ENCODE peak calls at places on chromosomes 4 and X, in ten cellular contexts. One of them, this sample, is unnamed.
A peak's percentile ranks its signal among the peaks of the same experiment; 100 is the strongest.

GRCh38 chr4:36351082-36351666 is 69.8 kb downstream of the DTHD1 start:
- DNase-seq in CD8-positive, alpha-beta T cell: peak; percentile 78
- DNase-seq in HCT116: peak; percentile 36
- DNase-seq in tibial artery: no peak
- DNase-seq in MM.1S: peak; percentile 75
- DNase-seq in PC-3: peak; percentile 68
- DNase-seq in psoas muscle: peak; percentile 39
- DNase-seq in H1: peak; percentile 9
- DNase-seq in endothelial cell of umbilical vein: peak; percentile 37
- DNase-seq in mammary epithelial cell: peak; percentile 34
- DNase-seq in this sample: peak; percentile 65

GRCh38 chrX:101595739-101596419 is 21.9 kb downstream of the ARMCX6 start:
- DNase-seq in CD8-positive, alpha-beta T cell: peak; percentile 42
- DNase-seq in HCT116: peak; percentile 58
- DNase-seq in tibial artery: no peak
- DNase-seq in MM.1S: peak; percentile 50
- DNase-seq in PC-3: peak; percentile 70
- DNase-seq in psoas muscle: no peak
- DNase-seq in H1: no peak
- DNase-seq in endothelial cell of umbilical vein: peak; percentile 75
- DNase-seq in mammary epithelial cell: peak; percentile 48
- DNase-seq in this sample: peak; percentile 5

GRCh38 chrX:153924149-153924861 is 1.8 kb downstream of the ARHGAP4 start:
- DNase-seq in CD8-positive, alpha-beta T cell: peak; percentile 50
- DNase-seq in HCT116: no peak
- DNase-seq in tibial artery: peak; percentile 74
- DNase-seq in MM.1S: peak; percentile 42
- DNase-seq in PC-3: peak; percentile 42
- DNase-seq in psoas muscle: no peak
- DNase-seq in H1: no peak
- DNase-seq in endothelial cell of umbilical vein: peak; percentile 67
- DNase-seq in mammary epithelial cell: peak; percentile 10
- DNase-seq in this sample: peak; percentile 21

GRCh38 chr4:80017125-80017854 is 55.7 kb downstream of the ANTXR2 start:
- DNase-seq in CD8-positive, alpha-beta T cell: no peak
- DNase-seq in HCT116: no peak
- DNase-seq in tibial artery: no peak
- DNase-seq in MM.1S: peak; percentile 80
- DNase-seq in PC-3: peak; percentile 91
- DNase-seq in psoas muscle: no peak
- DNase-seq in H1: no peak
- DNase-seq in endothelial cell of umbilical vein: peak; percentile 3
- DNase-seq in mammary epithelial cell: peak; percentile 89
- DNase-seq in this sample: no peak

GRCh38 chr4:47374477-47374876 is 89.0 kb downstream of the COMMD8 start:
- DNase-seq in CD8-positive, alpha-beta T cell: no peak
- DNase-seq in HCT116: no peak
- DNase-seq in tibial artery: no peak
- DNase-seq in MM.1S: no peak
- DNase-seq in PC-3: peak; percentile 19
- DNase-seq in psoas muscle: no peak
- DNase-seq in H1: no peak
- DNase-seq in endothelial cell of umbilical vein: no peak
- DNase-seq in mammary epithelial cell: no peak
- DNase-seq in this sample: no peak

GRCh38 chr4:5545271-5545670 is 163.1 kb downstream of the EVC2 start:
- DNase-seq in CD8-positive, alpha-beta T cell: no peak
- DNase-seq in HCT116: no peak
- DNase-seq in tibial artery: no peak
- DNase-seq in MM.1S: no peak
- DNase-seq in PC-3: peak; percentile 18
- DNase-seq in psoas muscle: no peak
- DNase-seq in H1: no peak
- DNase-seq in endothelial cell of umbilical vein: peak; percentile 23
- DNase-seq in mammary epithelial cell: peak; percentile 9
- DNase-seq in this sample: no peak

GRCh38 chr4:169810325-169811323 is 52.9 kb upstream of the HPF1 start:
- DNase-seq in CD8-positive, alpha-beta T cell: peak; percentile 18
- DNase-seq in HCT116: peak; percentile 84
- DNase-seq in tibial artery: no peak
- DNase-seq in MM.1S: peak; percentile 79
- DNase-seq in PC-3: peak; percentile 81
- DNase-seq in psoas muscle: no peak
- DNase-seq in H1: no peak
- DNase-seq in endothelial cell of umbilical vein: peak; percentile 68
- DNase-seq in mammary epithelial cell: peak; percentile 55
- DNase-seq in this sample: no peak

GRCh38 chr4:40858946-40859345 is 109.2 kb downstream of the NSUN7 start:
- DNase-seq in CD8-positive, alpha-beta T cell: no peak
- DNase-seq in HCT116: no peak
- DNase-seq in tibial artery: no peak
- DNase-seq in MM.1S: no peak
- DNase-seq in PC-3: no peak
- DNase-seq in psoas muscle: no peak
- DNase-seq in H1: no peak
- DNase-seq in endothelial cell of umbilical vein: no peak
- DNase-seq in mammary epithelial cell: no peak
- DNase-seq in this sample: no peak

GRCh38 chr4:113758361-113758760 is 3.2 kb downstream of the CAMK2D start:
- DNase-seq in CD8-positive, alpha-beta T cell: no peak
- DNase-seq in HCT116: no peak
- DNase-seq in tibial artery: no peak
- DNase-seq in MM.1S: no peak
- DNase-seq in PC-3: peak; percentile 42
- DNase-seq in psoas muscle: no peak
- DNase-seq in H1: no peak
- DNase-seq in endothelial cell of umbilical vein: peak; percentile 10
- DNase-seq in mammary epithelial cell: peak; percentile 26
- DNase-seq in this sample: no peak

GRCh38 chr4:115228851-115229250 is 115.4 kb upstream of the NDST4 start:
- DNase-seq in CD8-positive, alpha-beta T cell: no peak
- DNase-seq in HCT116: no peak
- DNase-seq in tibial artery: no peak
- DNase-seq in MM.1S: no peak
- DNase-seq in PC-3: no peak
- DNase-seq in psoas muscle: no peak
- DNase-seq in H1: no peak
- DNase-seq in endothelial cell of umbilical vein: no peak
- DNase-seq in mammary epithelial cell: no peak
- DNase-seq in this sample: no peak

GRCh38 chr4:115233600-115233999 is 120.2 kb upstream of the NDST4 start:
- DNase-seq in CD8-positive, alpha-beta T cell: no peak
- DNase-seq in HCT116: no peak
- DNase-seq in tibial artery: no peak
- DNase-seq in MM.1S: peak; percentile 61
- DNase-seq in PC-3: no peak
- DNase-seq in psoas muscle: no peak
- DNase-seq in H1: no peak
- DNase-seq in endothelial cell of umbilical vein: no peak
- DNase-seq in mammary epithelial cell: no peak
- DNase-seq in this sample: no peak

GRCh38 chr4:115229873-115230272 is 116.5 kb upstream of the NDST4 start:
- DNase-seq in CD8-positive, alpha-beta T cell: no peak
- DNase-seq in HCT116: no peak
- DNase-seq in tibial artery: no peak
- DNase-seq in MM.1S: peak; percentile 54
- DNase-seq in PC-3: no peak
- DNase-seq in psoas muscle: no peak
- DNase-seq in H1: no peak
- DNase-seq in endothelial cell of umbilical vein: no peak
- DNase-seq in mammary epithelial cell: no peak
- DNase-seq in this sample: no peak

DNA sequence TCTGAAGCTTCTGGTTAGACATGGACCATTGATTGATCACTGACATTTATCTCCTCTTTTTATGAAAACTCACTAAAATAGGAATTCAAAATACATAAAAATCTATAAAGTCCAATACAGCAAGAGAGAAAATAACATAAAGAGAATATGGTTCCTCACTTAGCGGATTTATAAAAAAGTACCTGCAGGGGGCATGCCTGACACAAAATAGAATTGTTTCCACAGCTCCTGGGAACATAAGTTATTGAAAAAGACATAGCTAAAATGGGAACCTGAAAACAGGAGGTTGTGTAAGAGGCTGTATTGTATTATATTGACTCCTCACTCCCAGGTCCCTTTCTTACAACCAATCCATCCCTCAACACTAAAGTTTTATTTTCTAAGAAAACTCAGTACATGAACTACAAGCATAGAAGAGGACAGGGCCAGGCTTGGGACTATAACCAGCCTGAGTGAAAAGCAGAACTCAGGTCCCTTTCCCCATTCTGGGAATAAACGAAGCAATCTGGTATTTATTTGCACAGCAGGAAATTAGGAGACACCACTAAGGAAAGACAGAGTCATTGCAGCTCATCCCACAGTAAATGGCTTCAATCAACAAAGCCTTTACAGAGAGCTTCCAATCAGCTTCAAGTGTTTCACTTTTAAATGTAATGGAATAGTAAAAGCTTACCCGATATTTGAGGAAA is 121.1 kb upstream of the NDST4 start:
- DNase-seq in CD8-positive, alpha-beta T cell: no peak
- DNase-seq in HCT116: peak; percentile 22
- DNase-seq in tibial artery: no peak
- DNase-seq in MM.1S: peak; percentile 25
- DNase-seq in PC-3: peak; percentile 42
- DNase-seq in psoas muscle: no peak
- DNase-seq in H1: no peak
- DNase-seq in endothelial cell of umbilical vein: no peak
- DNase-seq in mammary epithelial cell: peak; percentile 16
- DNase-seq in this sample: no peak
- TF ChIP-seq CTCF in CD8-positive, alpha-beta T cell: no peak
- TF ChIP-seq CTCF in HCT116: peak; percentile 33
- TF ChIP-seq CTCF in tibial artery: peak; percentile 25
- TF ChIP-seq CTCF in MM.1S: peak; percentile 44
- TF ChIP-seq CTCF in PC-3: peak; percentile 49
- TF ChIP-seq CTCF in psoas muscle: no peak
- TF ChIP-seq CTCF in H1: no peak
- TF ChIP-seq CTCF in endothelial cell of umbilical vein: no peak
- TF ChIP-seq CTCF in mammary epithelial cell: peak; percentile 33
- TF ChIP-seq CTCF in this sample: no peak

DNA sequence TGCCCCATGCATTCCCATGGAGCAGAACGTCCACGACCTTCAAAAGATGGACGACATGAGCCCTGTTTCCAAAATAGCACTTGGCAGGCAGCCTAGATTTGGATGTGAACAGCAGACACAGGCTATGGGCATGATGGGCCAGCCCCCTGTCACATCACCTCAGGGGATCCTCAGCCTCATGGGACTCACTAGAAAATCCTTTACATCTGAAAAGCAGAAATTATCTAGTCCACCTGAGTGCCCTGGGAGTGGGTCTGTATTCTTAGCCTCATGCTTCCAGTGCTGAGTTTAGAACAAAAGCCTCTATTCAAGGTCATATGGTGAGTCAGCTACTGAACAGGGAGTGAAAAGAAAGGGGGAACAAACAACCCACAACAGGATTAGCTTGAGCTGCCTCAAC is 35.8 kb downstream of the GRIA3 start:
- DNase-seq in CD8-positive, alpha-beta T cell: no peak
- DNase-seq in HCT116: no peak
- DNase-seq in tibial artery: no peak
- DNase-seq in MM.1S: no peak
- DNase-seq in PC-3: no peak
- DNase-seq in psoas muscle: no peak
- DNase-seq in H1: no peak
- DNase-seq in endothelial cell of umbilical vein: no peak
- DNase-seq in mammary epithelial cell: peak; percentile 43
- DNase-seq in this sample: no peak
- H3K27ac ChIP-seq in CD8-positive, alpha-beta T cell: no peak overlapping the region
- H3K27ac ChIP-seq in HCT116: no peak overlapping the region
- H3K27ac ChIP-seq in tibial artery: no peak overlapping the region
- H3K27ac ChIP-seq in MM.1S: no peak overlapping the region
- H3K27ac ChIP-seq in PC-3: no peak overlapping the region
- H3K27ac ChIP-seq in psoas muscle: no peak overlapping the region
- H3K27ac ChIP-seq in H1: no peak overlapping the region
- H3K27ac ChIP-seq in endothelial cell of umbilical vein: no peak overlapping the region
- H3K27ac ChIP-seq in mammary epithelial cell: no peak overlapping the region
- H3K27ac ChIP-seq in this sample: no peak overlapping the region

DNA sequence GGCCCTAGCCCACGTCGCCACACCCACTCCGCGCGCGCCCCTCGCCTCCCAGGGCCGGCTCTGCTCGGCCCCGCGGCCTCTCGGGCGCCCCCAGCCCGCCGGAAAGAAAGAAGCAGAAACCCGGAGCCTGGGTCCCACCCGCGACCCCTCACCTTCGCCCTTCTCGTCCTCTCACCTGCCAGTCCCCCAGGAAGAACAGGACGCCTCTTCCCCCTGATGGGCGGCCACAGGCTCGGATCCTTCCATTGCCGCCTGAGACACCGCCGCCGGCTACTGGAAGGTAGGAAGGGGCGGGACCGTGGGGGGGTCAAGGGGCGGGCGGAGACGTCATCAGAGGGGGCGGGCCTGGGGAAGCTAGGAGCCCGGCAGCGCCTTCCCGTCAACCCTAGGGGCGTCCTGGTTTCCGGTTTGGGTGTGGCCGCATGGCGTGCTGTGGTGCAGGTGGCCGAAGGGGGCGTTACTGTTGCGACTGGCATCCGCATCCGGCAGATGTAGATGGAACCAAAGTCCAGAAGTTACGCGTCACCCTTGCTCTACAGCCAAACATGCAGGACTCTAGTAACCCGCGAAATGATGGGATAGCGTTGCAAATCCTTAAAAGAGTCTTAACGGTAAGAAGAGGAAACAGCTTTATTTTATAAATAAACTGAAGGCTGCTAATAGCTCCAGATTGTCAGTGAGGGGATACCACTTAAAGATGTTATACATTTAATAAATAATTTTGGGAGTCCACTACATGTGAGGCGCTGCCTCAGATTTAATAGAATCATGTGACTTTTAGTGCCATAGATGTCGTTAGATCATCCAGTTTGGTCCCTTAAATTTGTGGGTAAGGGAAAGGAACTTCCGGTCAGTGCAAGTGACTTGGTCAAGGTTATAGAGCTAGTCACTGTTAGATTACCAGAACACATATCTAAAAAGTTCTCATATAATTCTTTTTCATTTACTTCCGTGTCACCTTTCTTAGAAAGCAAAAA is at the start of gene UBA6:
- DNase-seq in CD8-positive, alpha-beta T cell: peak; percentile 95
- DNase-seq in HCT116: peak; percentile 93
- DNase-seq in tibial artery: peak; percentile 96
- DNase-seq in MM.1S: peak; percentile 99
- DNase-seq in PC-3: peak; percentile 99
- DNase-seq in psoas muscle: peak; percentile 96
- DNase-seq in H1: peak; percentile 91
- DNase-seq in endothelial cell of umbilical vein: peak; percentile 94
- DNase-seq in mammary epithelial cell: peak; percentile 96
- DNase-seq in this sample: peak; percentile 91
- TF ChIP-seq CTCF in CD8-positive, alpha-beta T cell: peak; percentile 39
- TF ChIP-seq CTCF in HCT116: peak; percentile 4
- TF ChIP-seq CTCF in tibial artery: peak; percentile 37
- TF ChIP-seq CTCF in MM.1S: peak; percentile 47
- TF ChIP-seq CTCF in PC-3: peak; percentile 64
- TF ChIP-seq CTCF in psoas muscle: peak; percentile 36
- TF ChIP-seq CTCF in H1: peak; percentile 48
- TF ChIP-seq CTCF in endothelial cell of umbilical vein: peak; percentile 12
- TF ChIP-seq CTCF in mammary epithelial cell: no peak
- TF ChIP-seq CTCF in this sample: peak; percentile 62

DNA sequence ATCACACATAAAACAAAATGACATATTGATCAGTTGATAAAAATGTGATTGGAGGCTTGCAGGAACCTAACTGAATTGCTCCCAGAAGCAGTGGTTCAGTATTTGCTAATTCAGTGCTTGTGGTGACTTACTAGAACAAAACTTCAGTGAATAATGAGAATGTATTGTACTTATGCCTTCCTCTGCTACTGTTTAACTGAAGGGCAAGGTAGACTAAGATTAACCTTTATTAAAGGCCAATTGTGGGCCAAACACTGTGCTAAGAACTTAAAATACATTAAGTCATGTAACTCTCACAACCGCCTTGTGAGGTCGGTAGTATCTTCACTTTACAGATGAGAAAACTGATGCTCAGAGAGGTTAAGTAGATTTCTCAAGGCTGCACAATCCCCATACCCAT is 14.9 kb downstream of the IGFBP7 start:
- DNase-seq in CD8-positive, alpha-beta T cell: no peak
- DNase-seq in HCT116: no peak
- DNase-seq in tibial artery: no peak
- DNase-seq in MM.1S: no peak
- DNase-seq in PC-3: no peak
- DNase-seq in psoas muscle: no peak
- DNase-seq in H1: no peak
- DNase-seq in endothelial cell of umbilical vein: no peak
- DNase-seq in mammary epithelial cell: no peak
- DNase-seq in this sample: no peak
- H3K27ac ChIP-seq in CD8-positive, alpha-beta T cell: no peak overlapping the region
- H3K27ac ChIP-seq in HCT116: no peak overlapping the region
- H3K27ac ChIP-seq in tibial artery: peak overlapping the region; percentile 63
- H3K27ac ChIP-seq in MM.1S: no peak overlapping the region
- H3K27ac ChIP-seq in PC-3: no peak overlapping the region
- H3K27ac ChIP-seq in psoas muscle: no peak overlapping the region
- H3K27ac ChIP-seq in H1: no peak overlapping the region
- H3K27ac ChIP-seq in endothelial cell of umbilical vein: peak overlapping the region; percentile 32
- H3K27ac ChIP-seq in mammary epithelial cell: no peak overlapping the region
- H3K27ac ChIP-seq in this sample: no peak overlapping the region